ENCODE peak calls at places on chromosome 3, in seven cellular contexts. N is neuronal stem cell, B is H1, X is mesendoderm, L is H9, Y is mesenchymal stem cell, P is trophoblast cell. I is an unnamed sample.

GRCh38 chr3:138879541-138880380 is 45.0 kb upstream of the PIK3CB start:
- DNase-seq in L (peak; percentile 35), N (no peak), P (peak; percentile 92), Y (no peak), B (no peak), X (peak; percentile 92), I (no peak)

GRCh38 chr3:115099115-115099884 is 47.8 kb downstream of the ZBTB20 start:
- DNase-seq in Y (peak; percentile 29), L (no peak), N (no peak), B (no peak), X (no peak), P (no peak), I (peak; percentile 17)

GRCh38 chr3:55218577-55218976 is 268.5 kb downstream of the WNT5A start:
- DNase-seq in P (no peak), Y (no peak), L (no peak), X (no peak), B (no peak), N (no peak), I (no peak)

GRCh38 chr3:56369914-56370313 is 98.4 kb downstream of the ERC2 start:
- DNase-seq in N (no peak), P (no peak), X (no peak), L (no peak), B (no peak), Y (no peak), I (no peak)

GRCh38 chr3:109478614-109479013 is 141.3 kb upstream of the DPPA4 start:
- DNase-seq in X (no peak), B (no peak), L (no peak), Y (no peak), P (no peak), N (no peak), I (no peak)

GRCh38 chr3:105661461-105661860 is 207.4 kb downstream of the CBLB start:
- DNase-seq in P (no peak), Y (no peak), B (no peak), X (no peak), L (no peak), N (no peak), I (no peak)

GRCh38 chr3:118436863-118437262 is 597.8 kb downstream of the IGSF11 start:
- DNase-seq in Y (no peak), N (no peak), P (no peak), B (no peak), L (no peak), X (peak; percentile 59), I (no peak)

GRCh38 chr3:15805756-15806266 is 8.0 kb upstream of the ANKRD28 start:
- DNase-seq in P (peak; percentile 52), B (no peak), Y (peak; percentile 95), X (no peak), L (no peak), N (no peak), I (peak; percentile 89)

GRCh38 chr3:23304424-23304823 is 101.3 kb downstream of the UBE2E2 start:
- DNase-seq in B (no peak), P (no peak), Y (no peak), X (no peak), L (no peak), N (no peak), I (peak; percentile 7)

GRCh38 chr3:188362405-188362831 is 208.5 kb downstream of the LPP start:
- DNase-seq in B (no peak), N (no peak), P (peak; percentile 24), Y (peak; percentile 95), L (no peak), X (peak; percentile 27), I (peak; percentile 69)

GRCh38 chr3:188518416-188518815 is 364.5 kb downstream of the LPP start:
- DNase-seq in B (no peak), L (no peak), P (no peak), X (no peak), Y (no peak), N (peak; percentile 5), I (no peak)

GRCh38 chr3:119901148-119901547 is 119.2 kb downstream of the NR1I2 start:
- DNase-seq in L (no peak), X (no peak), B (no peak), N (no peak), P (no peak), Y (no peak), I (no peak)
- H4K8ac ChIP-seq in L (no peak overlapping the region), X (no peak overlapping the region), B (no peak overlapping the region), N (no peak overlapping the region), P (no peak overlapping the region), Y (no peak overlapping the region), I (no peak overlapping the region)

GRCh38 chr3:59710556-59710953 is 660.7 kb upstream of the CFAP20DC start:
- DNase-seq in X (no peak), Y (no peak), P (no peak), L (no peak), N (no peak), B (no peak), I (no peak)

GRCh38 chr3:59704292-59704691 is 654.5 kb upstream of the CFAP20DC start:
- DNase-seq in P (no peak), Y (no peak), X (no peak), N (no peak), B (no peak), L (no peak), I (peak; percentile 6)

GRCh38 chr3:59708202-59708601 is 658.4 kb upstream of the CFAP20DC start:
- DNase-seq in L (no peak), X (no peak), B (no peak), N (no peak), Y (no peak), P (no peak), I (no peak)

GRCh38 chr3:59713971-59714370 is 664.1 kb upstream of the CFAP20DC start:
- DNase-seq in L (no peak), X (no peak), P (no peak), B (no peak), Y (no peak), N (no peak), I (no peak)

DNA sequence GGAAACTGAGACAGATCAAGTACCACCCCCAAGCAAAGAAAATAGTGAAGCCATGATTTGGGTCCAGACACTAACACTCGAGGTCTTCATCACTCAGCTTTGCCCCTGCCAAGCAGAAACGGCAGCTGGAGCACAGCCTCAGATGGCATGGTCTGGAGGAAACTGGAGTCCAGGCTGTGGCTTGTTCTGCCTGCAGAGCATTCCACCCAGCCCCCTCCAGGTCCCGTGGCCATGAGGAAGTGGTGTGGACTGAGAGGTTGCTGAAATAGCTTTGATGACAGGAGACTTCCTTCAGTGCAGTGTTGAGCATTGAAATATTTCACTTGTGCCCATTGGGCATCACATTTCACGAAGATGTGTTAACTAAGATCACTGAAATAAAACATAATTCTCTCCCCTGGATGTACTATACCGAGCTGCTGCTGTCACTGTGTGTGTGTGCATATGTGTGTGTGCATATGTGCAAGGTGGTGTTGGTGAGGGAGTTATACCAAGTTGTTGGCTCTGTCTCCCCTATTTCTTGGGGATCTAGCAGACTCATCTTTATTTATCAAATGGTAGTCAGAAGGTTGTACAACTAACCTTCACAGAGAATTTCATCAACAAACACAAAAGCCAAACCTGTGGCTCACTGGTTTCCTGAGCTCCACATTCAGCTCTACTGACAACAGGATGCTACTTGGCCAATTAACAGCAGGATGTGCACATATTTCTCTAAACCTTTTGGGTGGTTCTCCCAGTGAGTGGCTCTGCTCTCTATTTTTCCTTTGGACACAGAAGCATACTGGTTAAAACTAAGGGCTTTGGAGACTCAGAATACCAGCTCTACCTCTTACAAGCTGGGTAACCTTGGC is 660.1 kb upstream of the CFAP20DC start:
- DNase-seq in B (no peak), L (no peak), P (no peak), N (no peak), Y (no peak), X (no peak), I (no peak)
- H4K8ac ChIP-seq in B (no peak overlapping the region), L (no peak overlapping the region), P (no peak overlapping the region), N (no peak overlapping the region), Y (no peak overlapping the region), X (no peak overlapping the region), I (no peak overlapping the region)

DNA sequence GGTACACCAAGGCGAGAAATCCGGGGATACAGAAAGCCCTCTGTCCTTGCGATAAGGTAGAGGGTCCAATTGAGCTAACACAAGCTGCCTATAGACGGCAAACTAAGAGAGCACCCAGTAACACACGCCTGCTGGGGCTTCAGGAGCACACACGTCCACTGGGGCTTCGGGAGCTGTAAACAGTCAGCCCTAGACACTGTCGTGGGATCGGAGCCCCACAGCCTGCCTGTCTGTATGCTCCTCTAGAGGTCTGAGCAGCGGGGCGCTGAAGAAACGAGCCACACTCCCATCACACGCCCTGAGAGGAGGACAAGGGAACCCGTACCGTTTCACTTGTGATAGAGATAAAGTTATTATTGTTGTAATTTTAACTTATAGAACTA is 486 bp downstream of the SAMMSON start:
- DNase-seq in Y (peak; percentile 12), B (no peak), X (no peak), P (no peak), N (no peak), L (peak; percentile 28), I (no peak)
- H4K8ac ChIP-seq in Y (peak overlapping the region; percentile 97), B (no peak overlapping the region), X (no peak overlapping the region), P (no peak overlapping the region), N (no peak overlapping the region), L (no peak overlapping the region), I (peak overlapping the region; percentile 87)

GRCh38 chr3:111956995-111957736 is 21.7 kb upstream of the ABHD10 start:
- DNase-seq in P (no peak), B (no peak), L (peak; percentile 32), X (no peak), Y (no peak), N (no peak), I (no peak)
- H4K8ac ChIP-seq in P (no peak overlapping the region), B (no peak overlapping the region), L (no peak overlapping the region), X (no peak overlapping the region), Y (no peak overlapping the region), N (no peak overlapping the region), I (no peak overlapping the region)

I was measured in IMR-90.